ENCODE peak calls at places on chromosomes 2 and 18, in six cellular contexts. R is AG09309, I is NCI-H524, X is tibial artery, Q is NCI-H774, U is MV-4-11. M is an unnamed sample.

GRCh38 chr2:23360571-23361125 is 24.3 kb upstream of the KLHL29 start:
- DNase-seq in X (no peak), U (no peak), Q (no peak), R (no peak), I (no peak), M (peak)

GRCh38 chr2:68714866-68715265 is 19.7 kb upstream of the ARHGAP25 start:
- DNase-seq in Q (no peak), R (no peak), U (peak), I (no peak), X (peak), M (peak)

GRCh38 chr2:75619992-75620740 is 26.4 kb upstream of the MRPL19 start:
- DNase-seq in I (no peak), U (no peak), Q (no peak), R (no peak), X (no peak), M (no peak)

GRCh38 chr2:222102746-222103349 is 195.9 kb downstream of the PAX3 start:
- DNase-seq in X (no peak), Q (no peak), I (no peak), U (no peak), R (no peak), M (no peak)

GRCh38 chr2:16861154-16861929 is 195.7 kb upstream of the CYRIA start:
- DNase-seq in R (no peak), Q (no peak), X (no peak), I (no peak), U (peak), M (peak)

GRCh38 chr2:52260904-52261303 is 1229.0 kb upstream of the NRXN1 start:
- DNase-seq in Q (no peak), R (no peak), U (no peak), X (no peak), I (no peak), M (no peak)

GRCh38 chr18:3409811-3410210 is 40.2 kb upstream of the TGIF1 start:
- DNase-seq in X (no peak), I (peak), Q (no peak), U (no peak), R (no peak), M (no peak)

GRCh38 chr2:180495606-180496005 is 484.8 kb upstream of the UBE2E3 start:
- DNase-seq in I (no peak), U (no peak), Q (no peak), X (peak), R (no peak), M (no peak)

GRCh38 chr2:45661828-45662227 is 10.4 kb downstream of the PRKCE start:
- DNase-seq in R (no peak), X (no peak), Q (no peak), U (no peak), I (no peak), M (no peak)

GRCh38 chr18:74951165-74951760 is 257.7 kb downstream of the PTGR3 start:
- DNase-seq in Q (peak), U (no peak), I (no peak), R (peak), X (peak), M (no peak)

GRCh38 chr18:51531496-51531895 is 334.0 kb upstream of the MEX3C start:
- DNase-seq in R (no peak), U (no peak), X (no peak), I (no peak), Q (no peak), M (no peak)

GRCh38 chr2:86661333-86661732 is 37.7 kb upstream of the RNF103 start:
- DNase-seq in U (no peak), R (no peak), X (no peak), Q (no peak), I (no peak), M (peak)

GRCh38 chr2:215728504-215729065 is 284.8 kb downstream of the MREG start:
- DNase-seq in Q (no peak), I (no peak), X (peak), U (peak), R (peak), M (peak)

GRCh38 chr2:64749446-64749845 is 95.7 kb upstream of the SERTAD2 start:
- DNase-seq in U (no peak), I (no peak), Q (no peak), X (no peak), R (no peak), M (peak)

GRCh38 chr2:95071856-95072255 is 46.3 kb downstream of the MAL start:
- DNase-seq in Q (no peak), I (no peak), R (no peak), X (no peak), U (no peak), M (no peak)

GRCh38 chr2:31070339-31070738 is 67.9 kb downstream of the GALNT14 start:
- DNase-seq in U (no peak), I (no peak), X (no peak), Q (no peak), R (no peak), M (no peak)

GRCh38 chr2:74374509-74375205 is 5.5 kb downstream of the DCTN1 start:
- DNase-seq in Q (peak), R (no peak), U (no peak), X (peak), I (peak), M (no peak)

GRCh38 chr2:212777020-212777491 is 238.5 kb upstream of the ERBB4 start:
- DNase-seq in Q (peak), R (peak), X (no peak), I (peak), U (peak), M (peak)

GRCh38 chr2:26475832-26476501 is 2.0 kb downstream of the OTOF start:
- DNase-seq in I (no peak), X (no peak), Q (no peak), R (no peak), U (no peak), M (no peak)

GRCh38 chr2:133247613-133248012 is 320.6 kb downstream of the NCKAP5 start:
- DNase-seq in X (no peak), I (no peak), U (peak), R (no peak), Q (no peak), M (peak)

GRCh38 chr2:100214265-100214961 is 72.0 kb upstream of the AFF3 start:
- DNase-seq in U (peak), R (no peak), Q (no peak), X (peak), I (no peak), M (peak)

GRCh38 chr2:127695491-127696472 is 5.5 kb upstream of the SFT2D3 start:
- DNase-seq in U (peak), X (peak), R (no peak), Q (no peak), I (peak), M (no peak)

GRCh38 chr2:183093857-183094657 is 15.5 kb downstream of the DUSP19 start:
- DNase-seq in I (peak), R (no peak), U (no peak), X (no peak), Q (no peak), M (no peak)

GRCh38 chr2:238227587-238228032 is 12.2 kb downstream of the HES6 start:
- DNase-seq in U (no peak), I (no peak), Q (no peak), X (no peak), R (no peak), M (no peak)

GRCh38 chr2:241185961-241186360 is 2.5 kb upstream of the ANO7 start:
- DNase-seq in R (no peak), I (no peak), U (no peak), Q (no peak), X (no peak), M (no peak)

GRCh38 chr18:24188120-24188519 is 49.3 kb downstream of the CABYR start:
- DNase-seq in R (no peak), X (no peak), U (no peak), Q (no peak), I (no peak), M (no peak)

GRCh38 chr2:105487142-105488069 is 88.6 kb upstream of the FHL2 start:
- DNase-seq in U (no peak), Q (no peak), R (peak), X (no peak), I (no peak), M (no peak)

GRCh38 chr2:24925815-24926214 is 5.8 kb upstream of the ADCY3 start:
- DNase-seq in R (no peak), Q (no peak), X (no peak), U (no peak), I (no peak), M (no peak)

GRCh38 chr2:146927080-146927714 is 917.6 kb upstream of the ACVR2A start:
- DNase-seq in I (peak), X (peak), U (peak), R (no peak), Q (no peak), M (peak)

GRCh38 chr2:59484673-59485072 is 1068.8 kb downstream of the BCL11A start:
- DNase-seq in Q (no peak), U (no peak), I (no peak), R (no peak), X (no peak), M (no peak)

GRCh38 chr2:232504438-232504837 is 15.8 kb upstream of the PRSS56 start:
- DNase-seq in Q (no peak), R (no peak), I (peak), X (no peak), U (no peak), M (no peak)

GRCh38 chr18:26480897-26481795 is 67.2 kb downstream of the KCTD1 start:
- DNase-seq in X (no peak), U (no peak), Q (no peak), R (peak), I (no peak), M (no peak)

GRCh38 chr18:36064027-36064808 is 3.1 kb downstream of the RPRD1A start:
- DNase-seq in Q (no peak), X (no peak), R (no peak), U (no peak), I (peak), M (no peak)

GRCh38 chr2:46018773-46019593 is 278.2 kb upstream of the EPAS1 start:
- DNase-seq in I (no peak), R (no peak), X (no peak), U (no peak), Q (no peak), M (no peak)

GRCh38 chr18:59918320-59918755 is 18.5 kb downstream of the PMAIP1 start:
- DNase-seq in U (peak), I (peak), Q (peak), X (no peak), R (no peak), M (peak)

GRCh38 chr2:229852565-229852964 is 69.2 kb downstream of the TRIP12 start:
- DNase-seq in I (no peak), R (no peak), U (peak), X (peak), Q (no peak), M (peak)

GRCh38 chr2:119112230-119112629 is 46.3 kb downstream of the C1QL2 start:
- DNase-seq in Q (no peak), I (no peak), U (no peak), X (no peak), R (no peak), M (no peak)

GRCh38 chr2:121903037-121903689 is 147.7 kb downstream of the TSN start:
- DNase-seq in I (peak), R (no peak), Q (no peak), U (no peak), X (no peak), M (no peak)

GRCh38 chr18:34659579-34660517 is 50.2 kb upstream of the DTNA start:
- DNase-seq in I (no peak), Q (peak), X (peak), R (peak), U (peak), M (peak)

M was measured in OCI-M1.